ENCODE peak calls at places on chromosome X, in five cellular contexts. U, M, Z, P and O are unnamed samples.

GRCh38 chrX:5388087-5388486 is 840.6 kb downstream of the NLGN4X start:
- DNase-seq in U (no peak), M (no peak), Z (no peak), P (no peak), O (no peak)

GRCh38 chrX:1743105-1743504 is 128.2 kb downstream of the ASMT start:
- DNase-seq in U (no peak), M (no peak), Z (no peak), P (no peak), O (no peak)

GRCh38 chrX:49177338-49177833 is 5.7 kb downstream of the PLP2 start:
- DNase-seq in U (no peak), M (no peak), Z (no peak), P (no peak), O (no peak)

GRCh38 chrX:36963852-36964251 is 44.3 kb upstream of the FAM47C start:
- DNase-seq in U (no peak), M (no peak), Z (no peak), P (no peak), O (no peak)

GRCh38 chrX:21873063-21873785 is 17.4 kb downstream of the YY2 start:
- DNase-seq in U (no peak), M (no peak), Z (no peak), P (no peak), O (no peak)

GRCh38 chrX:53481093-53481492 is 46.9 kb upstream of the HSD17B10 start:
- DNase-seq in U (no peak), M (no peak), Z (peak), P (no peak), O (no peak)

GRCh38 chrX:30005821-30006220 is 209.5 kb upstream of the MAGEB2 start:
- DNase-seq in U (no peak), M (no peak), Z (no peak), P (no peak), O (no peak)

GRCh38 chrX:30308263-30309138 is 689 bp downstream of the NR0B1 start:
- DNase-seq in U (no peak), M (no peak), Z (peak), P (no peak), O (no peak)

GRCh38 chrX:129723511-129723910 is 15.3 kb upstream of the XPNPEP2 start:
- DNase-seq in U (no peak), M (no peak), Z (no peak), P (no peak), O (no peak)

GRCh38 chrX:23832750-23833149 is 49.8 kb downstream of the SAT1 start:
- DNase-seq in U (no peak), M (no peak), Z (no peak), P (no peak), O (no peak)

GRCh38 chrX:39874202-39874816 is 223.4 kb downstream of the BCOR start:
- DNase-seq in U (no peak), M (no peak), Z (no peak), P (no peak), O (no peak)

GRCh38 chrX:84192006-84192405 is 4.0 kb upstream of the RPS6KA6 start:
- DNase-seq in U (no peak), M (no peak), Z (no peak), P (no peak), O (no peak)

GRCh38 chrX:1661048-1661921 is 46.4 kb downstream of the ASMT start:
- DNase-seq in U (no peak), M (peak), Z (no peak), P (peak), O (no peak)

GRCh38 chrX:144732588-144732987 is 514.7 kb upstream of the SPANXN1 start:
- DNase-seq in U (no peak), M (no peak), Z (no peak), P (no peak), O (no peak)

GRCh38 chrX:685120-686032 is 54.8 kb downstream of the SHOX start:
- DNase-seq in U (no peak), M (no peak), Z (no peak), P (no peak), O (no peak)

GRCh38 chrX:20265726-20266681 is 705 bp downstream of the RPS6KA3 start:
- DNase-seq in U (no peak), M (peak), Z (peak), P (peak), O (no peak)

GRCh38 chrX:115260330-115260729 is 26.4 kb upstream of the LRCH2 start:
- DNase-seq in U (peak), M (no peak), Z (no peak), P (no peak), O (peak)

GRCh38 chrX:100615015-100615414 is 21.6 kb downstream of the TSPAN6 start:
- DNase-seq in U (peak), M (no peak), Z (peak), P (no peak), O (peak)

GRCh38 chrX:106042296-106042695 is 3.8 kb upstream of the SERPINA7 start:
- DNase-seq in U (no peak), M (no peak), Z (no peak), P (no peak), O (no peak)

GRCh38 chrX:318068-318738 is 393 bp downstream of the GTPBP6 start:
- DNase-seq in U (peak), M (peak), Z (peak), P (peak), O (peak)

GRCh38 chrX:91435465-91435864 is 826 bp downstream of the PABPC5 start:
- DNase-seq in U (no peak), M (no peak), Z (no peak), P (no peak), O (no peak)

GRCh38 chrX:9374537-9374936 is 90.3 kb upstream of the TBL1X start:
- DNase-seq in U (no peak), M (no peak), Z (no peak), P (no peak), O (no peak)

GRCh38 chrX:123338240-123338639 is 154.2 kb downstream of the GRIA3 start:
- DNase-seq in U (no peak), M (no peak), Z (no peak), P (no peak), O (no peak)

GRCh38 chrX:78321809-78322208 is 5.6 kb downstream of the CYSLTR1 start:
- DNase-seq in U (no peak), M (peak), Z (no peak), P (peak), O (no peak)

GRCh38 chrX:130174051-130174704 is 2.4 kb downstream of the RAB33A start:
- DNase-seq in U (no peak), M (peak), Z (no peak), P (no peak), O (no peak)

GRCh38 chrX:39253551-39253950 is 452.3 kb downstream of the MID1IP1 start:
- DNase-seq in U (no peak), M (no peak), Z (no peak), P (no peak), O (peak)

DNA sequence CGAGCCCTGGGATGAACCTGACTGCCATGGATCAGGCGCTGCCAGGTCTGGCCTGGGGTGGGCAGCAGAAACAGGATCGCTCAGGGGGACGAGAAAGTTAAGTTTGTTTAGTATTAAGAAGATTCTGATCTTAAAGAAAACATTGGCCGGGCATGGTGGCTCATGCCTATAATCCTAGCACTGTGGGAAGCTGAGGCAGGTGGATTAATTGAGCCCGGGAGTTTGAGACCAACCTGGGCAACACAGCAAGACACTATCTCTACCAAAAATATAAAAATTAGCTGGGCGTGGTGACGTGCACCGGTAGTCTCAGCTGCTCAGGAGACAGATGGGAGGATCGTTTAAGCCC is 696 bp upstream of the FLNA start:
- DNase-seq in U (no peak), M (no peak), Z (no peak), P (no peak), O (no peak)
- H3K27ac ChIP-seq in U (peak), M (peak), Z (peak), P (no peak), O (no peak)

DNA sequence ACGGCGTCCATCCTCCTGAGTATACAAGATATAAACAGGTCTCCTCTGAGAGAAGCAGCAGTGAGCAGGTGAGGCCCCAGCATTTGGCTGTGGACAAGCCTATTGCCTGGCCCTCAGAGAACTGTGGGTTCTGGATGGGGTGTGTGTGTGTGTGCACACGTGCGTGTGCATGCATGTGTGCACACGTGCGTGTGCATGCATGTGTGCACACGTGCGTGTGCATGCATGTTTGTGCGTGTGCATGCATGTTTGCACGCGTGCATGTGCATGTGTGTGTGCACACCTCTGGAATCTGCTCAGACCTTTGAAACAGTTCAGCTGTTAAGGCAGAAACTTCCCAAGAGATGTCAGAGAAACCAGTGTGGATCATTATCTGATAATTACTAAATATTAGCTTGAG is 22.2 kb upstream of the FHL1 start:
- DNase-seq in U (no peak), M (no peak), Z (no peak), P (no peak), O (no peak)
- H3K27ac ChIP-seq in U (no peak), M (no peak), Z (no peak), P (no peak), O (no peak)

DNA sequence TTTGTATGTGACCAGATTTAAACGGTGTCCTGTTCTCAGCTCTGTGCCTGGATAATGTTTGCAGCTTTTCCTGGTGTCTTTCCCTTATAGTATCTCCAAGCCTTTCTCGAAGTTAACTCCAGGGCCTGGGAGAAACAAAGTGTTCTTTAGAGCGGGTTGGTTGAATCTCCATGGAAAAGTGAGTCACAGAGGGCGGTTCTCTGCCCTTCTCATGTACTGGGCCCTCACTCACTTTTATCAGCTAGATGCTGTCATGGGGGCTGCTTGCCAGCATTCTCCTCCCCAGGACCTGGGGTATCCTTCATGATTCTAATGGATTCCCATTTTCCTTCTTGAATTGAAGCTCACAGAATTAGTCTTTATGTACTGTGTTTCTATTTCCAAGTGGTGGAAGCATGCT is 46.1 kb upstream of the MAGEC2 start:
- DNase-seq in U (no peak), M (no peak), Z (no peak), P (no peak), O (no peak)
- H3K27ac ChIP-seq in U (no peak), M (no peak), Z (no peak), P (no peak), O (peak)

GRCh38 chrX:72026341-72027023 is 105.2 kb downstream of the RTL5 start:
- DNase-seq in U (no peak), M (peak), Z (no peak), P (peak), O (no peak)
- H3K27ac ChIP-seq in U (no peak), M (no peak), Z (no peak), P (no peak), O (no peak)